ENCODE peak calls at places on chromosomes 13 and 19, in eight cellular contexts. Z, J, Y, N, W, L, X and K are unnamed samples.

GRCh38 chr13:109836629-109837607 is 50.5 kb upstream of the IRS2 start:
- DNase-seq in L (no peak), N (no peak), Y (no peak), Z (no peak), J (no peak), X (no peak), W (no peak), K (peak)

GRCh38 chr19:23409392-23410048 is 14.2 kb upstream of the ZNF91 start:
- DNase-seq in J (no peak), X (no peak), Z (no peak), W (no peak), N (no peak), L (no peak), Y (no peak), K (no peak)

GRCh38 chr13:48642061-48642460 is 11.7 kb upstream of the CYSLTR2 start:
- DNase-seq in Z (no peak), J (no peak), N (no peak), L (no peak), Y (no peak), X (no peak), W (no peak), K (no peak)

GRCh38 chr13:32829269-32829668 is 187.0 kb upstream of the KL start:
- DNase-seq in N (no peak), W (no peak), L (no peak), X (no peak), Z (no peak), Y (no peak), J (no peak), K (no peak)

GRCh38 chr13:74930402-74931165 is 551.4 kb downstream of the TBC1D4 start:
- DNase-seq in Z (no peak), X (no peak), L (no peak), J (no peak), Y (no peak), W (peak), N (no peak), K (no peak)

GRCh38 chr13:31982124-31982523 is 49.5 kb upstream of the FRY start:
- DNase-seq in W (no peak), Z (no peak), L (no peak), J (no peak), N (no peak), X (no peak), Y (no peak), K (no peak)

GRCh38 chr13:80547341-80547740 is 206.4 kb upstream of the SPRY2 start:
- DNase-seq in Z (no peak), W (no peak), N (no peak), J (no peak), L (no peak), Y (no peak), X (no peak), K (no peak)

GRCh38 chr19:4456843-4457653 is 546 bp downstream of the UBXN6 start:
- DNase-seq in Z (peak), J (peak), X (no peak), Y (peak), W (no peak), L (no peak), N (peak), K (peak)

GRCh38 chr13:105474983-105475382 is 1060.5 kb downstream of the EFNB2 start:
- DNase-seq in L (no peak), W (no peak), Z (no peak), J (no peak), Y (no peak), N (no peak), X (no peak), K (no peak)

GRCh38 chr19:56141416-56141992 is 417 bp downstream of the ZNF444 start:
- DNase-seq in N (no peak), W (no peak), X (no peak), J (no peak), Z (no peak), L (no peak), Y (peak), K (no peak)

GRCh38 chr13:109422163-109422562 is 364.2 kb downstream of the IRS2 start:
- DNase-seq in Y (no peak), Z (no peak), J (no peak), X (no peak), L (no peak), N (no peak), W (no peak), K (no peak)

GRCh38 chr13:40187324-40187795 is 479.1 kb downstream of the FOXO1 start:
- DNase-seq in W (no peak), L (no peak), Z (no peak), J (no peak), N (no peak), Y (no peak), X (no peak), K (no peak)

GRCh38 chr13:54206601-54207000 is 1178.0 kb downstream of the OLFM4 start:
- DNase-seq in W (no peak), L (no peak), X (no peak), Z (no peak), J (no peak), N (no peak), Y (no peak), K (no peak)

GRCh38 chr19:3723883-3724282 is 15.7 kb downstream of the TJP3 start:
- DNase-seq in Y (no peak), N (no peak), X (no peak), J (no peak), Z (no peak), L (no peak), W (no peak), K (no peak)

GRCh38 chr13:66657165-66657895 is 572.8 kb downstream of the PCDH9 start:
- DNase-seq in J (no peak), Z (peak), N (no peak), Y (no peak), W (peak), L (no peak), X (no peak), K (no peak)

GRCh38 chr19:15038304-15038703 is 11.0 kb upstream of the CASP14 start:
- DNase-seq in W (no peak), X (no peak), L (no peak), J (no peak), Z (no peak), N (no peak), Y (no peak), K (no peak)

GRCh38 chr19:7998081-7998480 is 7.4 kb downstream of the ELAVL1 start:
- DNase-seq in Z (no peak), W (no peak), N (no peak), L (no peak), J (no peak), Y (no peak), X (no peak), K (no peak)

GRCh38 chr19:41597600-41598041 is 21.7 kb downstream of the CEACAM21 start:
- DNase-seq in J (peak), N (peak), Y (peak), Z (no peak), W (peak), X (peak), L (no peak), K (peak)

GRCh38 chr13:92074658-92075057 is 676.2 kb downstream of the GPC5 start:
- DNase-seq in Y (no peak), N (no peak), J (peak), Z (no peak), W (no peak), X (no peak), L (no peak), K (no peak)

GRCh38 chr19:32735936-32736335 is 16.4 kb downstream of the TDRD12 start:
- DNase-seq in L (no peak), Z (no peak), J (no peak), N (no peak), Y (no peak), X (no peak), W (no peak), K (no peak)

GRCh38 chr13:57418067-57418677 is 213.4 kb upstream of the PCDH17 start:
- DNase-seq in Y (no peak), N (no peak), L (no peak), W (no peak), J (no peak), Z (no peak), X (no peak), K (no peak)

GRCh38 chr19:41965127-41965526 is 6.0 kb upstream of the RABAC1 start:
- DNase-seq in N (no peak), J (no peak), Y (no peak), Z (no peak), L (no peak), X (no peak), W (no peak), K (no peak)

GRCh38 chr19:36420961-36421748 is 2.7 kb upstream of the ZFP82 start:
- DNase-seq in Y (peak), Z (peak), L (no peak), J (peak), X (no peak), N (no peak), W (no peak), K (no peak)

GRCh38 chr19:5345895-5346386 is 5.3 kb upstream of the PTPRS start:
- DNase-seq in X (no peak), L (no peak), Z (no peak), Y (no peak), W (no peak), N (no peak), J (no peak), K (no peak)

GRCh38 chr19:8004723-8005513 is 523 bp downstream of the ELAVL1 start:
- DNase-seq in N (peak), Y (no peak), J (no peak), Z (no peak), L (no peak), X (no peak), W (no peak), K (peak)

GRCh38 chr13:96851856-96852255 is 142.4 kb downstream of the OXGR1 start:
- DNase-seq in Y (no peak), J (no peak), L (no peak), N (no peak), W (no peak), Z (no peak), X (no peak), K (no peak)

GRCh38 chr13:28355822-28356371 is 139.0 kb downstream of the FLT1 start:
- DNase-seq in X (no peak), Y (no peak), W (peak), N (no peak), L (no peak), J (no peak), Z (no peak), K (no peak)

GRCh38 chr13:51000576-51001260 is 91.1 kb downstream of the RNASEH2B start:
- DNase-seq in W (peak), J (no peak), Z (peak), Y (no peak), N (no peak), L (no peak), X (peak), K (peak)

GRCh38 chr13:32537580-32538233 is 888 bp downstream of the N4BP2L2 start:
- DNase-seq in W (no peak), L (no peak), Y (peak), N (peak), J (peak), X (no peak), Z (peak), K (peak)

GRCh38 chr19:11560404-11560988 is 1.5 kb upstream of the ELOF1 start:
- DNase-seq in X (no peak), W (peak), J (peak), N (peak), Y (peak), Z (no peak), L (no peak), K (peak)

GRCh38 chr13:26051231-26052135 is at the start of gene SHISA2:
- DNase-seq in X (no peak), W (no peak), Z (peak), Y (peak), J (peak), N (peak), L (no peak), K (peak)

GRCh38 chr19:54209748-54210494 is 9.3 kb downstream of the RPS9 start:
- DNase-seq in Z (peak), Y (no peak), W (peak), N (no peak), J (no peak), L (peak), X (peak), K (no peak)

GRCh38 chr19:54209058-54209747 is 8.5 kb downstream of the RPS9 start:
- DNase-seq in W (no peak), N (no peak), Y (no peak), Z (no peak), L (no peak), J (peak), X (no peak), K (no peak)

GRCh38 chr19:54207908-54208783 is 7.5 kb downstream of the RPS9 start:
- DNase-seq in X (no peak), Z (no peak), J (no peak), L (no peak), N (no peak), W (no peak), Y (no peak), K (no peak)

GRCh38 chr19:54208784-54209057 is 8.1 kb downstream of the RPS9 start:
- DNase-seq in Y (no peak), N (no peak), L (no peak), J (no peak), W (no peak), X (no peak), Z (no peak), K (no peak)

GRCh38 chr19:54211214-54211613 is 10.6 kb downstream of the RPS9 start:
- DNase-seq in J (no peak), Z (no peak), Y (no peak), N (no peak), L (peak), X (no peak), W (no peak), K (no peak)
- TF ChIP-seq CTCF in J (no peak), Z (no peak), Y (no peak), N (no peak), L (no peak), X (no peak), W (no peak), K (no peak)

DNA sequence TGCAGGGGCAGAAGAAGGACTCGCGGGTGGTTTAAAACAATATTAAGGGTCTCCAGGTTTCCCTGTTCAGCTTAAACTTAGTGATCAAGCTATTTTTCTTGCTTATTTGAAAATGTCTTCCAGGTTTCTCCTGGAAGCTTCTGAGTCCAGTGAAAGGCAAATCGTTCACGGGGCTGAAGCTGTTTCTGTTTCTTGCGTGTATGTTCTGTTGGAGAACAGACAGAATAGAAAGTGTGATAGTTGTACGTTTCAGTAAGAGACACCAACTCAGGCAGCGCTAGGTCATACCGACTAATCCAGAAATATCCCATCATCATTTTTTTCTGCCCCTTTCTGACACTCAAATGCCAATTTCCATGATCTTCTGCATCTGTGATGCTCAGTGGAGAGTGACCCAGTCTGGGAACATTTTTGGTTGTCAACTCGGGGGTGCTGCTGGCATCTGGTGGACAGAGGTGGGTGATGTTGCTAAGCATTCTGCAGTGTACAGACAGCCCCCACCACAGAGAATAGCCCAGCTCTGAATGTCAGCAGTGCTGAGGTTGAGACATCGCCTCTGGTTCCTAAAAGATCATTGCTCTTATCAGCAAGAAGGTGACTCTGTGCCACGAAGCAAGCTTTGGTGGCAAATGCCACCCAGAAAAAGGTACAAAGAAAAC is 4.3 kb downstream of the KLF2 start:
- DNase-seq in N (no peak), J (no peak), L (no peak), X (no peak), Z (no peak), Y (no peak), W (no peak), K (no peak)
- TF ChIP-seq CTCF in N (no peak), J (no peak), L (no peak), X (no peak), Z (no peak), Y (no peak), W (peak), K (no peak)

GRCh38 chr19:1854542-1855039 is 6.3 kb upstream of the REXO1 start:
- DNase-seq in W (no peak), J (peak), L (no peak), Z (peak), X (no peak), Y (no peak), N (no peak), K (peak)
- TF ChIP-seq CTCF in W (no peak), J (no peak), L (no peak), Z (no peak), X (no peak), Y (no peak), N (no peak), K (no peak)

GRCh38 chr19:28217064-28217463 is 995.9 kb downstream of the UQCRFS1 start:
- DNase-seq in N (no peak), J (peak), L (no peak), X (no peak), W (no peak), Y (no peak), Z (no peak), K (no peak)
- TF ChIP-seq CTCF in N (peak), J (peak), L (no peak), X (no peak), W (no peak), Y (no peak), Z (no peak), K (no peak)

DNA sequence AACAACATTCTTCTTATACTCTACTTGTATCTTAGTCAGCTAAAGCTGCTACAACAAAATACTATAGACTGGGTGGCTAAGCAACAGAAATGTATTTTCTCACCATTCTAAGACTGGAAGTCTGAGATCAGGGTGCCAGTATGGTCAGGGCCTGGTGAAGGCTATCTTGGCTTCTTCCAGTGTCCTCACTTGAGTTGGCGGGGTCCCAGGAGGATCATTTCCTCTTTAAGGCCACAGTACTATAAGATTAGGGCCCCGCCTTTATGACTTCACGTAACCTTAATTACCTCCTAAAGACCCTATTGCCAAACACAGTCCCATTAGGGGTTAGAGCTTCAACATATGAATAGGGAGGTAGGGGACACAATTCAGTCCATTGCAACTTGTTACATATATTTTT is 30.7 kb upstream of the DOCK9 start:
- DNase-seq in L (no peak), Y (no peak), Z (no peak), W (no peak), J (no peak), N (no peak), X (no peak), K (no peak)
- TF ChIP-seq CTCF in L (no peak), Y (no peak), Z (no peak), W (no peak), J (no peak), N (no peak), X (no peak), K (no peak)

DNA sequence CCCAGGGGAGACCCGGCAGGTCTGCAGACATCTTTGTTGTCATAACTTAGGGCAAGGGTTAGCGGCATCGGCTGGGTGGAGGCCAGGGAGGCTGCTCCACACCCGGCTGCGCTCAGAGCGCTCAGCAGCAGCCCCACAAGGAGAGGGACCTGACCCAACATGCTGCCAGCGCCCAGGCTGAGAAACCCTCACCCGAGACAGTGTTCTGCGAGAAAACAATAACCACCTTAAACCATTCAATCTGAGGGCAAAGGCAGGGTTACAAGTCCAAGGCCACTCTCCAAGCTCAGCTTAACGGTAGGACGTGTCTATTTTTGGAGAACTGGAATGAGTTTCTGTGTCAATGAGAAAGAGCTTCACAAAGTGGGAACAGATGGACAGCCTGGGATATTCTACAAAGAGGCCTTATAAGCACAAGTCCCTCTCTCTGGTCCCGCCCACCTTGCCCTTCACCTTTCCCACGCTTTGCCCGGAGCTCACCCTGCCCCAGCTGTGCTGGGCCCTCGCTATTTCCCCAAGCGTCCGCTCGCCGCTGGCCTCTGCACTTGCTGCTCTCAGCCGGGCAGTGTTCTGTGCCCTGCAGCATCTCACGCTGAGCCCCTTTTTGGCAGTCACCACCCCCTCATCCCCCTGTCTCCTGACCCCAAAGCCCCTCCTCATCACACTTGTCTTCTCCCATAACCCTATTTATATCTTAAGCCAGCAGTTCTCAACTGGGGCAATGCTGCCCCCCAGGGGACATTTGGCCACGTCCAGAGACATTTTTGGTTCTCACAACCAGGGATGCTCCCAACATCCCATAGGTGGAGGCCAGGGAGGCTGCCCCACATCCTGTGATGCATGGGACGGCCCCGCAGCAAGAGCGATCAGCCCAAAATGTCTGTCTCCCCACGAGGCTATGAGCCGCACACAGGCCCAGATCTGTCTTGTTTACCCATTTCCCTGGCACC is 17.6 kb downstream of the PPP1R12C start:
- DNase-seq in Y (no peak), W (no peak), N (no peak), Z (peak), X (no peak), L (no peak), J (peak), K (peak)
- TF ChIP-seq CTCF in Y (peak), W (no peak), N (peak), Z (no peak), X (no peak), L (no peak), J (no peak), K (peak)